ENCODE peak calls at places on chromosomes 13 and 19, in eight cellular contexts. One of them, this sample, is unnamed. For H3K4me1, H3K36me3 and H4K20me1, the result is how much of the 10 kb centered on the place peaks cover.

GRCh38 chr19:29745253-29745652 is 30.2 kb upstream of the C19orf12 start:
- DNase-seq in neural progenitor cell: peak
- DNase-seq in mammary epithelial cell: no peak
- DNase-seq in PC-3: no peak
- DNase-seq in astrocyte: no peak
- DNase-seq in DND-41: no peak
- DNase-seq in GM23338: peak
- DNase-seq in fibroblast of lung: no peak
- DNase-seq in this sample: no peak

GRCh38 chr13:65336916-65337315 is 1893.2 kb downstream of the PCDH9 start:
- DNase-seq in neural progenitor cell: no peak
- DNase-seq in mammary epithelial cell: no peak
- DNase-seq in PC-3: no peak
- DNase-seq in astrocyte: peak
- DNase-seq in DND-41: no peak
- DNase-seq in GM23338: no peak
- DNase-seq in fibroblast of lung: peak
- DNase-seq in this sample: no peak

GRCh38 chr13:51920786-51921185 is 59.0 kb downstream of the CCDC70 start:
- DNase-seq in neural progenitor cell: no peak
- DNase-seq in mammary epithelial cell: no peak
- DNase-seq in PC-3: no peak
- DNase-seq in astrocyte: no peak
- DNase-seq in DND-41: no peak
- DNase-seq in GM23338: no peak
- DNase-seq in fibroblast of lung: no peak
- DNase-seq in this sample: no peak

GRCh38 chr19:30374791-30375650 is 2.8 kb downstream of the ZNF536 start:
- DNase-seq in neural progenitor cell: peak
- DNase-seq in mammary epithelial cell: no peak
- DNase-seq in PC-3: no peak
- DNase-seq in astrocyte: no peak
- DNase-seq in DND-41: no peak
- DNase-seq in GM23338: peak
- DNase-seq in fibroblast of lung: no peak
- DNase-seq in this sample: no peak

GRCh38 chr19:49927526-49928264 is 1.3 kb upstream of the ATF5 start:
- DNase-seq in neural progenitor cell: no peak
- DNase-seq in mammary epithelial cell: no peak
- DNase-seq in PC-3: no peak
- DNase-seq in astrocyte: no peak
- DNase-seq in DND-41: no peak
- DNase-seq in GM23338: no peak
- DNase-seq in fibroblast of lung: no peak
- DNase-seq in this sample: no peak

GRCh38 chr13:53054569-53054968 is 26.0 kb downstream of the OLFM4 start:
- DNase-seq in neural progenitor cell: no peak
- DNase-seq in mammary epithelial cell: no peak
- DNase-seq in PC-3: no peak
- DNase-seq in astrocyte: no peak
- DNase-seq in DND-41: no peak
- DNase-seq in GM23338: no peak
- DNase-seq in fibroblast of lung: no peak
- DNase-seq in this sample: no peak

GRCh38 chr19:34254552-34255432 is at the start of gene GARRE1:
- DNase-seq in neural progenitor cell: peak
- DNase-seq in mammary epithelial cell: no peak
- DNase-seq in PC-3: no peak
- DNase-seq in astrocyte: no peak
- DNase-seq in DND-41: peak
- DNase-seq in GM23338: peak
- DNase-seq in fibroblast of lung: peak
- DNase-seq in this sample: peak

GRCh38 chr19:30744741-30745475 is 372.7 kb downstream of the ZNF536 start:
- DNase-seq in neural progenitor cell: no peak
- DNase-seq in mammary epithelial cell: no peak
- DNase-seq in PC-3: no peak
- DNase-seq in astrocyte: no peak
- DNase-seq in DND-41: no peak
- DNase-seq in GM23338: no peak
- DNase-seq in fibroblast of lung: no peak
- DNase-seq in this sample: no peak

GRCh38 chr19:2186071-2186846 is 22.5 kb downstream of the DOT1L start:
- DNase-seq in neural progenitor cell: peak
- DNase-seq in mammary epithelial cell: no peak
- DNase-seq in PC-3: no peak
- DNase-seq in astrocyte: peak
- DNase-seq in DND-41: no peak
- DNase-seq in GM23338: no peak
- DNase-seq in fibroblast of lung: peak
- DNase-seq in this sample: no peak

GRCh38 chr13:89822467-89822866 is 1525.0 kb upstream of the MIR17HG start:
- DNase-seq in neural progenitor cell: no peak
- DNase-seq in mammary epithelial cell: no peak
- DNase-seq in PC-3: no peak
- DNase-seq in astrocyte: no peak
- DNase-seq in DND-41: no peak
- DNase-seq in GM23338: no peak
- DNase-seq in fibroblast of lung: no peak
- DNase-seq in this sample: no peak

GRCh38 chr19:30690935-30691505 is 318.8 kb downstream of the ZNF536 start:
- DNase-seq in neural progenitor cell: peak
- DNase-seq in mammary epithelial cell: no peak
- DNase-seq in PC-3: no peak
- DNase-seq in astrocyte: no peak
- DNase-seq in DND-41: no peak
- DNase-seq in GM23338: peak
- DNase-seq in fibroblast of lung: no peak
- DNase-seq in this sample: no peak

GRCh38 chr13:47835470-47836228 is 165.4 kb downstream of the SUCLA2 start:
- DNase-seq in neural progenitor cell: no peak
- DNase-seq in mammary epithelial cell: no peak
- DNase-seq in PC-3: no peak
- DNase-seq in astrocyte: no peak
- DNase-seq in DND-41: no peak
- DNase-seq in GM23338: no peak
- DNase-seq in fibroblast of lung: no peak
- DNase-seq in this sample: peak

GRCh38 chr19:33634361-33635091 is 12.8 kb downstream of the CHST8 start:
- DNase-seq in neural progenitor cell: no peak
- DNase-seq in mammary epithelial cell: no peak
- DNase-seq in PC-3: no peak
- DNase-seq in astrocyte: no peak
- DNase-seq in DND-41: no peak
- DNase-seq in GM23338: no peak
- DNase-seq in fibroblast of lung: no peak
- DNase-seq in this sample: no peak

GRCh38 chr19:56136362-56136761 is 4.7 kb upstream of the ZNF444 start:
- DNase-seq in neural progenitor cell: peak
- DNase-seq in mammary epithelial cell: no peak
- DNase-seq in PC-3: no peak
- DNase-seq in astrocyte: no peak
- DNase-seq in DND-41: no peak
- DNase-seq in GM23338: peak
- DNase-seq in fibroblast of lung: no peak
- DNase-seq in this sample: no peak

GRCh38 chr13:99269627-99270252 is 11.6 kb upstream of the GPR18 start:
- DNase-seq in neural progenitor cell: peak
- DNase-seq in mammary epithelial cell: peak
- DNase-seq in PC-3: peak
- DNase-seq in astrocyte: peak
- DNase-seq in DND-41: no peak
- DNase-seq in GM23338: peak
- DNase-seq in fibroblast of lung: peak
- DNase-seq in this sample: peak

GRCh38 chr13:99268822-99269221 is 10.6 kb upstream of the GPR18 start:
- DNase-seq in neural progenitor cell: no peak
- DNase-seq in mammary epithelial cell: no peak
- DNase-seq in PC-3: no peak
- DNase-seq in astrocyte: no peak
- DNase-seq in DND-41: no peak
- DNase-seq in GM23338: no peak
- DNase-seq in fibroblast of lung: no peak
- DNase-seq in this sample: no peak

GRCh38 chr13:99265823-99266426 is 7.7 kb upstream of the GPR18 start:
- DNase-seq in neural progenitor cell: peak
- DNase-seq in mammary epithelial cell: peak
- DNase-seq in PC-3: peak
- DNase-seq in astrocyte: peak
- DNase-seq in DND-41: no peak
- DNase-seq in GM23338: peak
- DNase-seq in fibroblast of lung: peak
- DNase-seq in this sample: peak

GRCh38 chr13:99266827-99267226 is 8.6 kb upstream of the GPR18 start:
- DNase-seq in neural progenitor cell: no peak
- DNase-seq in mammary epithelial cell: no peak
- DNase-seq in PC-3: peak
- DNase-seq in astrocyte: no peak
- DNase-seq in DND-41: no peak
- DNase-seq in GM23338: no peak
- DNase-seq in fibroblast of lung: no peak
- DNase-seq in this sample: no peak

DNA sequence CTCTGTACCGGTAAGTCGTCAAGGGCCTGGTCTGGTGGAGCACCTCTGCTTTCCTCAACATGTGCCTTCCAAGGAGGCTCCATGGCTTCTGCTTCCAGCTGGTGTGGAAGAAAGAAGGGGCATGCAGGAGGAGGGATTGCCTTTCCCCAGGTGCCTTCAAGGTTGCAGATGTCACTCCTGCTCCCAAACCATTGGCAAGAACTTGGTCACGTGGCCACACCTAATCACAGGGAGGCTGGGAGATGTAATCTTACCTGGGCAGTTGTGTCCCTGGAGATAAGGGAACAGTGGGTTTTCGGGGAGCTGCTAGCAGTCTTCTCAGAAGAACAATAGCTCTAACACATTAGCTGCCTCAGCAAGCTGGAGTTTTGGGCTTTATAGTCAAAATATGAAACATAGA is 9.7 kb upstream of the GPR18 start:
- DNase-seq in neural progenitor cell: no peak
- DNase-seq in mammary epithelial cell: no peak
- DNase-seq in PC-3: no peak
- DNase-seq in astrocyte: no peak
- DNase-seq in DND-41: no peak
- DNase-seq in GM23338: no peak
- DNase-seq in fibroblast of lung: no peak
- DNase-seq in this sample: no peak
- H3K4me1 ChIP-seq in neural progenitor cell: under half
- H3K4me1 ChIP-seq in mammary epithelial cell: under half
- H3K4me1 ChIP-seq in PC-3: under half
- H3K4me1 ChIP-seq in astrocyte: under half
- H3K4me1 ChIP-seq in DND-41: under half
- H3K4me1 ChIP-seq in GM23338: under half
- H3K4me1 ChIP-seq in fibroblast of lung: under half
- H3K4me1 ChIP-seq in this sample: half or more

DNA sequence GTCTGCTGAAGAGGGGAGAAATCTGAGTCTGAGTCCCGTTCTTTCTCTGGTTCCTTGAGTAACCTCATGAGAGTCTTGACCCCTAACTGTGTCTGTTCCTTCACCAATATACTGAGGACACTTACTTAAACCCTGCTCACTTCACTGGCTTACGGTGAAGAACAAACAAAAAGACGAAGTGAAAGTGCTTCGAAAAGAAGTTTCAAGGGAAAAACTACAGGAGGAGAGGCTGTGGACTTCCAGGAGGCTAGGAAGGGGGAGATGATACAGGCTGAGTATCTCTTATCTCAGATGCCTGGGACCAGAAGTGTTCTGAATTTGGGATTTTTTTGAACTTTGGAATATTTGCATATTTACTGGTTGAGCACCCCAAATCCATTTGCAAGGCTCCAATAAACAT is 6.1 kb downstream of the SMG9 start:
- DNase-seq in neural progenitor cell: no peak
- DNase-seq in mammary epithelial cell: no peak
- DNase-seq in PC-3: no peak
- DNase-seq in astrocyte: no peak
- DNase-seq in DND-41: no peak
- DNase-seq in GM23338: no peak
- DNase-seq in fibroblast of lung: no peak
- DNase-seq in this sample: no peak
- H3K36me3 ChIP-seq in neural progenitor cell: under half
- H3K36me3 ChIP-seq in mammary epithelial cell: under half
- H3K36me3 ChIP-seq in PC-3: under half
- H3K36me3 ChIP-seq in astrocyte: under half
- H3K36me3 ChIP-seq in DND-41: half or more
- H3K36me3 ChIP-seq in GM23338: under half
- H3K36me3 ChIP-seq in fibroblast of lung: under half
- H3K36me3 ChIP-seq in this sample: under half

DNA sequence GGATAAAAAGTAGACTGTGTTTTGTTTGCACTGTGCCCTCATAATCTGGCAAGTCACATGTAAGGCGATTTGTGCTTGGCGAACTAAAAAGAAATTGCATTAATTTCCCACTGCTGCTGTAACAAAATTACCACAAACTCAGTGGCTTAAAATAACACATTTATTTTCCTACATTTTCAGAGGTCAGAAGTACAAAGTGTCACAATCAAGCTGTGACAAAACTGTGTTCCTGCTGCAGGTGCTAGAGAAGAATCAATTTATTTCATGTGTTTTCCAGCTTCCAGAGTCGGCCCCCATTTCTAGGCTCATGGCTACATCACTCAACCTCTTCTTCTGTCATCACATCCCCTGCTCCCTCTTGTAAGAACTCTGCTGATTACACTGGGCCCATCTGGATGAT is 158.6 kb upstream of the UFM1 start:
- DNase-seq in neural progenitor cell: no peak
- DNase-seq in mammary epithelial cell: no peak
- DNase-seq in PC-3: no peak
- DNase-seq in astrocyte: no peak
- DNase-seq in DND-41: no peak
- DNase-seq in GM23338: no peak
- DNase-seq in fibroblast of lung: no peak
- DNase-seq in this sample: no peak
- H4K20me1 ChIP-seq in neural progenitor cell: under half
- H4K20me1 ChIP-seq in mammary epithelial cell: under half
- H4K20me1 ChIP-seq in PC-3: under half
- H4K20me1 ChIP-seq in astrocyte: under half
- H4K20me1 ChIP-seq in DND-41: under half
- H4K20me1 ChIP-seq in GM23338: under half
- H4K20me1 ChIP-seq in fibroblast of lung: under half
- H4K20me1 ChIP-seq in this sample: under half

DNA sequence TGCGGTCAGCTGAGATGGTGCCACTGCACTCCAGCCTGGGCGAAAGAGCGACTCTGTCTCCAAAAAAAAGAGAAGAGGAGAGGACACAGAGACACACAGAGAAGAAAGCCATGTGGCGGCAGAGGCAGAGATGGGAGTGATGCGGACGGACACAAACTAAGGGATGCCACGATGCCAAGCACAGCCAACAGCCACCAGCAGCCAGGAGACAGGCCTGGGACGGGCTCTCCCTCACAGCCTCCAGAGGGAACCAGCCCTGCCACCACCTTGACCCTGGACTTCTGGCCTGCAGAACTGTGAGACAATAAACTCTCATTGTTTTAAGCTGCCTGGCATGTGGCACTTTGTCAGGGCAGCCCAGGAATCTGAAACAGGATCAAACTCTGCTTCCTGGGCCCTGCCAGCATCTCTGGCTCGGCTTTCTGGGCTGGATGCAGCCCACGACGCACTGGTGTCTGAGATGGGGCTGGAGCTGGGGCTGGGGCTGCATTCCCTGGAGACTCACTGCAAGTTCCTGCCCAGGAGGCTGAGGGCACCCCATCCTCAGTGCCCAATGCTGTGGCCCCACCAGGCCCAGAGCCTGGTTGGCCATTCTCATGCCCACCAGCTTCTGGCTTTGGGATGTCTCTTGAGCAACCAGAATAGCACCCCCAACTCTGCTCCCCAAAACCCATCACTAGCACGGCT is 3.0 kb downstream of the F2RL3 start:
- DNase-seq in neural progenitor cell: no peak
- DNase-seq in mammary epithelial cell: no peak
- DNase-seq in PC-3: no peak
- DNase-seq in astrocyte: no peak
- DNase-seq in DND-41: no peak
- DNase-seq in GM23338: no peak
- DNase-seq in fibroblast of lung: no peak
- DNase-seq in this sample: no peak
- H3K4me1 ChIP-seq in neural progenitor cell: under half
- H3K4me1 ChIP-seq in mammary epithelial cell: under half
- H3K4me1 ChIP-seq in PC-3: under half
- H3K4me1 ChIP-seq in astrocyte: under half
- H3K4me1 ChIP-seq in DND-41: under half
- H3K4me1 ChIP-seq in GM23338: under half
- H3K4me1 ChIP-seq in fibroblast of lung: under half
- H3K4me1 ChIP-seq in this sample: under half